ENCODE peak calls at places on chromosome 17, in eight cellular contexts. Y is HepG2, C is K562, F is Panc1, H is GM12878, J is upper lobe of left lung, N is HCT116, B is GM23338. D is an unnamed sample. For H3K36me3, the result is how much of the 10 kb centered on the place peaks cover.

GRCh38 chr17:42850964-42851363 is at the start of gene AOC3:
- ATAC-seq in Y (peak), C (no peak), F (no peak), H (no peak), J (peak), N (no peak), B (peak), D (peak)

GRCh38 chr17:61394630-61395408 is 4.8 kb upstream of the TBX2 start:
- ATAC-seq in Y (peak), C (no peak), F (no peak), H (no peak), J (no peak), N (no peak), B (no peak), D (no peak)

GRCh38 chr17:83183951-83184506 is 104.6 kb downstream of the METRNL start:
- ATAC-seq in Y (no peak), C (no peak), F (no peak), H (no peak), J (no peak), N (no peak), B (no peak), D (no peak)

GRCh38 chr17:12522743-12523181 is 142.9 kb upstream of the MYOCD start:
- ATAC-seq in Y (no peak), C (no peak), F (no peak), H (no peak), J (no peak), N (peak), B (peak), D (no peak)

GRCh38 chr17:70420876-70421445 is 251.6 kb downstream of the KCNJ2 start:
- ATAC-seq in Y (no peak), C (no peak), F (no peak), H (no peak), J (no peak), N (no peak), B (no peak), D (no peak)

GRCh38 chr17:55072910-55073309 is 104.3 kb downstream of the STXBP4 start:
- ATAC-seq in Y (no peak), C (no peak), F (no peak), H (no peak), J (no peak), N (no peak), B (no peak), D (no peak)

GRCh38 chr17:3571043-3571900 is 13.7 kb upstream of the TRPV3 start:
- ATAC-seq in Y (no peak), C (no peak), F (no peak), H (no peak), J (no peak), N (no peak), B (no peak), D (no peak)

GRCh38 chr17:38693700-38694329 is 11.3 kb upstream of the MLLT6 start:
- ATAC-seq in Y (peak), C (no peak), F (no peak), H (no peak), J (peak), N (peak), B (no peak), D (peak)

GRCh38 chr17:67912088-67912487 is 84.2 kb downstream of the C17orf58 start:
- ATAC-seq in Y (no peak), C (no peak), F (no peak), H (no peak), J (no peak), N (no peak), B (no peak), D (no peak)

GRCh38 chr17:69853533-69854262 is 221.3 kb upstream of the KCNJ16 start:
- ATAC-seq in Y (no peak), C (no peak), F (no peak), H (no peak), J (peak), N (no peak), B (no peak), D (no peak)

GRCh38 chr17:66751771-66752170 is 83.1 kb upstream of the CACNG5 start:
- ATAC-seq in Y (no peak), C (no peak), F (no peak), H (no peak), J (no peak), N (no peak), B (no peak), D (no peak)

GRCh38 chr17:16377804-16378400 is 3.0 kb upstream of the UBB start:
- ATAC-seq in Y (no peak), C (no peak), F (no peak), H (no peak), J (no peak), N (no peak), B (no peak), D (no peak)

GRCh38 chr17:32628645-32629044 is 141.9 kb downstream of the CDK5R1 start:
- ATAC-seq in Y (no peak), C (no peak), F (no peak), H (no peak), J (no peak), N (no peak), B (no peak), D (no peak)

GRCh38 chr17:49823614-49824013 is 24.3 kb downstream of the TAC4 start:
- ATAC-seq in Y (no peak), C (no peak), F (no peak), H (no peak), J (no peak), N (no peak), B (no peak), D (no peak)

GRCh38 chr17:13114601-13115024 is 96.8 kb upstream of the ELAC2 start:
- ATAC-seq in Y (peak), C (peak), F (peak), H (peak), J (peak), N (peak), B (peak), D (peak)

GRCh38 chr17:60468371-60468770 is 46.1 kb downstream of the CHCT1 start:
- ATAC-seq in Y (no peak), C (no peak), F (no peak), H (no peak), J (no peak), N (no peak), B (no peak), D (no peak)

GRCh38 chr17:80337195-80337895 is 76.7 kb downstream of the RNF213 start:
- ATAC-seq in Y (no peak), C (no peak), F (peak), H (no peak), J (no peak), N (no peak), B (no peak), D (no peak)

GRCh38 chr17:80339731-80340456 is 75.1 kb upstream of the ENDOV start:
- ATAC-seq in Y (no peak), C (no peak), F (peak), H (no peak), J (peak), N (no peak), B (no peak), D (no peak)

GRCh38 chr17:80339118-80339517 is 75.8 kb upstream of the ENDOV start:
- ATAC-seq in Y (peak), C (no peak), F (peak), H (no peak), J (no peak), N (no peak), B (no peak), D (no peak)
- H3K36me3 ChIP-seq in Y (half or more), C (half or more), F (under half), H (under half), J (half or more), N (under half), B (under half), D (half or more)

GRCh38 chr17:10061131-10061581 is 137.2 kb downstream of the GAS7 start:
- ATAC-seq in Y (no peak), C (no peak), F (no peak), H (no peak), J (peak), N (no peak), B (no peak), D (peak)

GRCh38 chr17:10062757-10063385 is 135.5 kb downstream of the GAS7 start:
- ATAC-seq in Y (no peak), C (no peak), F (no peak), H (peak), J (no peak), N (no peak), B (no peak), D (no peak)

GRCh38 chr17:10060526-10060925 is 137.9 kb downstream of the GAS7 start:
- ATAC-seq in Y (no peak), C (no peak), F (no peak), H (no peak), J (no peak), N (no peak), B (no peak), D (no peak)

GRCh38 chr17:10067446-10068143 is 130.8 kb downstream of the GAS7 start:
- ATAC-seq in Y (no peak), C (no peak), F (no peak), H (no peak), J (no peak), N (peak), B (no peak), D (no peak)

GRCh38 chr17:10063730-10064221 is 134.6 kb downstream of the GAS7 start:
- ATAC-seq in Y (no peak), C (no peak), F (no peak), H (peak), J (peak), N (no peak), B (no peak), D (peak)
- TF ChIP-seq POLR2AphosphoS5 in Y (no peak), C (no peak), F (no peak), H (no peak), J (peak), N (no peak), B (no peak), D (peak)

DNA sequence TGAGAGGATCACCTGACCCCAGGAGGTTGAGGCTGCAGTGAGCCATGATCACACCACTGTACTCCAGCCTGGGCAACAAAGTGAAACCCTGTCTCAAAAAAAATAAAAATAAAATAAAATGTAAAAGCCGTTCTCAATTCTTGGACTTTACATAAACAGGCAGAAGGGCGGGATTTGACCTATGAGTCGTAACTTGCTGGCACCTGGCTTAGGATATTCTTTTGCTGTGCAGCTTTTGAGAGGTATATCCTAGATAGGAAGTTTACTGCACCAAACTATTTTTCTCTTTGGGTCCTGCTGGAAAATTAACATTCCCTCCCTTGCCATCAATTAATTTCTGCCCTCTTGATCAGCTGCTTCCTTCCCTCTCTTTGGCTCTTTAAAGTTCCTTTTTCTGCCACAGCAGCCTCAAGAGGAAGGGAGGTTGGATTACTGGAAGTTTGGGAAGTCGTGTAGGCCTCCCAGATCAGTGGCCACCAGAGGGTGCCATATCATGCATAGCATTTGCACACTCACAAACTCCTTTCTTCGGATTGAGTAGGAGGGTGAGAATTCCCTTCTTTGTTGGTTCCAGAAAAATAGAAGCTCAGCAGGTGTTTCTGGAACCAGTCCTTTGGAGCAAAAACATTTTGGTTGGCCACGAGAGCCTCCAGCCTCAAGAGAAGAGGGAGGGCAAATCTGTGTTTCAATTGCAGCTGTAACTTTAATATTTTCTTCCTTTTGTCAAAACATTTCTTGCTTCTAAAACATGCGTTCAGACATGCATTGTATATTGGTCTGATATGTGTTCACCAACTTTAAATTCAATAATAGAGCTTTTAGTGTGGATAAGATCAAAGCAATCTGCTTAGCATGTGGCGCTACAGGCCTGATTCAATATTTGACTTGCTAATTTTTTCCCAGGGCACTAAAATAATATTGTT is 147.3 kb downstream of the CCDC182 start:
- ATAC-seq in Y (peak), C (peak), F (peak), H (no peak), J (peak), N (peak), B (peak), D (peak)
- H3K36me3 ChIP-seq in Y (half or more), C (under half), F (under half), H (under half), J (under half), N (under half), B (under half), D (under half)

DNA sequence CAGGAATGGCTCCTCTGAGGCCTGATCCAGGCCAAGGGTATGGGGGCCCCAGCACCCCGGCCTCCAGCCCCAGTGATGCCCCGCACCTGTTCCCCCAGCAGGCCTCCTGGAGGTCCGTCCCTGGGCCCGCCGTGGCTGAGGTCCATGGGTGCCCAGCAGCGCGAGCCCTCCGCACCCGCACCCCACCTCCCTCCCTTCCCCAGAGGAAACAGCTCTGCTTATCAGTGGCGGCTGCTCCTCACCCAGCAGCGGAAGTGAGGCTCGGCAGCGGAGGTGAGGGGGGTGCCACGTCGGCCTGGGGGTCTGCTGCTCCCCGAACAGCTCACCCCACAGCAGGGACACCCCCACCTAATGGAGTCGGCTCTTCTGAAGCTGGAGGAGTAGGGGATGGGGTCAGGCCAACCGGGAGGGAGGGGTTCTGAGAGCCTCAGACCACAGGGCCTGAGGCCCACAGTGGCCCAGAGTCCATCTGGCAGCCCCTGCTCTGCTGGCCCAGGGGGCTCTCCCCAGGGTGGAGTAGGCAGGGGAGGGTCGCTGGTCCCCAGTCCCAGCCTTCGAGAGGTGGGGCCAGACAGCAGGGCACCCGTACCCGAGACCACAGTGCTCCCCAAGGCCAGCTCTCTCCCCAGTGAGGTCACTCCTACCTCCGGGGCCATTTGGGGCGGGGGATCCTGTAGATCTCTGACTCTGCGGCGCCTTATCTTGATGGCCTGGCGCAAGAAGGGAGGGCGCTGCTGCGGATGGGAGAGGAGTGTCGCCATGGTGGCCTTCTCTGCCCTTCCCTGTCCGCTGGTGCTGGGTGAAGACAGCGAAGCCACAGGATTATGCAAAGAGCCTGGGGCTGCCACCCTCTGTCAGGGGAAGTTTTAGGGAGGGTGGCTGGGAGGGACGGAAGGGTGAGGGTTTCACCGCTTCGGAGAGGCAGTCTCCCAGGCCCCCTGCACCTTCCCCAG is at the start of gene UNC13D:
- ATAC-seq in Y (peak), C (peak), F (peak), H (peak), J (peak), N (peak), B (no peak), D (no peak)
- TF ChIP-seq POLR2AphosphoS5 in Y (peak), C (peak), F (no peak), H (no peak), J (peak), N (no peak), B (no peak), D (no peak)

GRCh38 chr17:28906276-28907051 is 3.6 kb upstream of the DHRS13 start:
- ATAC-seq in Y (no peak), C (peak), F (no peak), H (no peak), J (no peak), N (no peak), B (no peak), D (no peak)

GRCh38 chr17:28907709-28908475 is 5.0 kb upstream of the DHRS13 start:
- ATAC-seq in Y (no peak), C (no peak), F (no peak), H (no peak), J (no peak), N (no peak), B (no peak), D (peak)

GRCh38 chr17:28904800-28905199 is 1.9 kb upstream of the DHRS13 start:
- ATAC-seq in Y (no peak), C (no peak), F (no peak), H (no peak), J (no peak), N (no peak), B (no peak), D (no peak)

GRCh38 chr17:28908640-28909098 is 5.8 kb upstream of the DHRS13 start:
- ATAC-seq in Y (peak), C (no peak), F (no peak), H (no peak), J (peak), N (no peak), B (no peak), D (peak)

GRCh38 chr17:28907052-28907438 is 4.2 kb upstream of the DHRS13 start:
- ATAC-seq in Y (no peak), C (peak), F (no peak), H (no peak), J (no peak), N (no peak), B (no peak), D (no peak)
- H3K36me3 ChIP-seq in Y (half or more), C (half or more), F (under half), H (under half), J (half or more), N (under half), B (half or more), D (under half)

GRCh38 chr17:73650617-73651200 is 6.5 kb upstream of the SDK2 start:
- ATAC-seq in Y (no peak), C (no peak), F (no peak), H (no peak), J (no peak), N (no peak), B (no peak), D (no peak)
- TF ChIP-seq POLR2AphosphoS5 in Y (no peak), C (no peak), F (no peak), H (no peak), J (no peak), N (no peak), B (no peak), D (no peak)